ENCODE peak calls at places on chromosomes 11 and 22, in five cellular contexts. T is Peyer's patch, I is lower lobe of right lung, X is adrenal gland, A is SJSA1. G is an unnamed sample. For H3K4me1, the result is how much of the 10 kb centered on the place peaks cover.

GRCh38 chr22:29994941-29995340 is 85.3 kb upstream of the HORMAD2 start:
- DNase-seq in T (no peak), I (no peak), X (no peak), A (no peak), G (no peak)

GRCh38 chr11:94184861-94185260 is 56.2 kb downstream of the PANX1 start:
- DNase-seq in T (no peak), I (no peak), X (no peak), A (no peak), G (no peak)

GRCh38 chr22:36236338-36237319 is 2.7 kb downstream of the APOL2 start:
- DNase-seq in T (no peak), I (no peak), X (no peak), A (no peak), G (no peak)

GRCh38 chr11:66334605-66335442 is 1.4 kb downstream of the RIN1 start:
- DNase-seq in T (no peak), I (peak), X (no peak), A (no peak), G (no peak)

GRCh38 chr22:48263791-48264351 is 1501.4 kb downstream of the TBC1D22A start:
- DNase-seq in T (no peak), I (no peak), X (no peak), A (no peak), G (no peak)

GRCh38 chr11:29293825-29294224 is 723.0 kb downstream of the KCNA4 start:
- DNase-seq in T (no peak), I (no peak), X (no peak), A (peak), G (no peak)

GRCh38 chr22:34296456-34296855 is 376.2 kb upstream of the LARGE1 start:
- DNase-seq in T (peak), I (no peak), X (no peak), A (no peak), G (no peak)

GRCh38 chr11:10674991-10675440 is 18.5 kb downstream of the IRAG1 start:
- DNase-seq in T (no peak), I (no peak), X (peak), A (no peak), G (no peak)

GRCh38 chr22:43147821-43148220 is 3.5 kb upstream of the TSPO start:
- DNase-seq in T (no peak), I (peak), X (peak), A (no peak), G (no peak)

GRCh38 chr11:70282012-70282411 is 11.5 kb downstream of the PPFIA1 start:
- DNase-seq in T (peak), I (no peak), X (no peak), A (no peak), G (no peak)

GRCh38 chr11:92845390-92846185 is 123.9 kb upstream of the MTNR1B start:
- DNase-seq in T (no peak), I (no peak), X (no peak), A (no peak), G (no peak)

GRCh38 chr11:65204646-65205601 is 23.2 kb downstream of the CAPN1 start:
- DNase-seq in T (peak), I (no peak), X (peak), A (peak), G (no peak)

GRCh38 chr11:13761712-13762111 is 93.2 kb downstream of the FAR1 start:
- DNase-seq in T (no peak), I (no peak), X (no peak), A (no peak), G (no peak)

DNA sequence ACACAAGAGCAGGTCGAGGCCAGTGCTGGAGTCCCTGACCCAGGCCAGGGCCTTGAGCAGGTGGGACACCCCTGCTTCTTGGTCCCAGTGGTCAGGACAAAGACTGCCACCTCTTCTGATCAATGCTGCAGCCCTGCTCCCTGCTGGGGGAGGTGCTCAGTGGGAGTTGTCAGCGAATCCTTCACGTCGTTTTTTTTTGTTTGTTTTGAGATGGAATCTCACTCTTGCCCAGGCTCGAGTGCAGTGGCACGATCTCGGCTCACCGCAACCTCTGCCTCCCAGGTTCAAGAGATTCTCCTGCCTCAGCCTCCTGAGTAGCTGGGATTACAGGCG is 34.7 kb downstream of the NUP50 start:
- DNase-seq in T (no peak), I (no peak), X (no peak), A (no peak), G (no peak)
- H3K27ac ChIP-seq in T (no peak), I (no peak), X (no peak), A (no peak), G (no peak)

GRCh38 chr22:31001124-31001770 is 32.2 kb downstream of the TUG1 start:
- DNase-seq in T (no peak), I (no peak), X (peak), A (no peak), G (no peak)
- H3K4me1 ChIP-seq in T (under half), I (under half), X (under half), A (under half), G (under half)

GRCh38 chr11:113363996-113364641 is 23.5 kb upstream of the ANKK1 start:
- DNase-seq in T (no peak), I (no peak), X (no peak), A (no peak), G (no peak)
- H3K27ac ChIP-seq in T (no peak), I (no peak), X (no peak), A (no peak), G (no peak)

GRCh38 chr22:37270928-37271650 is 11.2 kb upstream of the CYTH4 start:
- DNase-seq in T (no peak), I (peak), X (peak), A (no peak), G (peak)

GRCh38 chr22:37273846-37274225 is 8.5 kb upstream of the CYTH4 start:
- DNase-seq in T (no peak), I (peak), X (no peak), A (no peak), G (no peak)

GRCh38 chr22:37274380-37274862 is 7.9 kb upstream of the CYTH4 start:
- DNase-seq in T (peak), I (peak), X (peak), A (no peak), G (peak)

GRCh38 chr22:37275134-37275533 is 7.2 kb upstream of the CYTH4 start:
- DNase-seq in T (no peak), I (peak), X (no peak), A (no peak), G (no peak)

DNA sequence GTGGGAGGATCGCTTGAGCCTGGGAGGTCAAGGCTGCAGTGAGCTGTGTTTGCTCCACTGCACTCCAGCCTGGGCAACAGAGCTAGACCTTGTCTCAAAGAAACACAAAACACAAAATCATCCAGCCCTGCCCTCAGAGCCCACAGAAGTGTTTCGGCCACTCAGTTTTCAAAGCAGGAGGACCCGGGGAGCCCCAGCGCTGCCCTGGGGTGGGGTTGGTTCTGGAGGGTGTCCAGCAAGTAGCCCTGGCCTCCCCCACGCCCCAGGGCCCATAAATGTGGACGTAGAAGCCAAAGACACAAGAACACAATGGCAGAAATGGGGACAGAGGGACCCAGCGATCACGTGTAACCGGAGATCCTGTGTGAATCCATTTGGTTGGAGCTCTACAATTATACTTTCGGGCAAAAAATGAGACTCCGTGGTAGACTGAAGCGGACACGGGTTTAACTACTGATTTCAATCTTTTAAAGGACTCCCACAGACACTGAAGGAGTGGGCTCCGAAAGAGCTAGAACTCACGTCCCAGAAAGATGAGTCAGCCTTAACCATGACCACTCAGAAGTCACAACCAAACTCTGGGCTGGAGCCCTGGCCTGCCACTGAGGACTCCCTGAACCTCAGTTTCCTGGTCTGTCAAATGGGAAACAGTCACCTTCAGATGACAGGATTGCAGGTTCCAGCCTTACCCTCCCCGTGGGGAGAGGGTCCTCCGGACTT is 9.0 kb upstream of the CYTH4 start:
- DNase-seq in T (no peak), I (peak), X (no peak), A (peak), G (peak)
- H3K4me1 ChIP-seq in T (under half), I (under half), X (under half), A (under half), G (under half)

GRCh38 chr11:61445535-61445934 is 15.6 kb downstream of the SDHAF2 start:
- DNase-seq in T (no peak), I (no peak), X (no peak), A (no peak), G (no peak)
- H3K27ac ChIP-seq in T (no peak), I (no peak), X (peak), A (no peak), G (no peak)

GRCh38 chr11:133948711-133949110 is 8.1 kb downstream of the IGSF9B start:
- DNase-seq in T (no peak), I (no peak), X (no peak), A (no peak), G (peak)
- H3K4me1 ChIP-seq in T (under half), I (under half), X (under half), A (under half), G (under half)

GRCh38 chr11:28106351-28107043 is 1.5 kb downstream of the KIF18A start:
- DNase-seq in T (no peak), I (no peak), X (no peak), A (no peak), G (no peak)

GRCh38 chr11:28104984-28105383 is 3.0 kb downstream of the KIF18A start:
- DNase-seq in T (no peak), I (no peak), X (no peak), A (no peak), G (no peak)

GRCh38 chr11:28105869-28106268 is 2.1 kb downstream of the KIF18A start:
- DNase-seq in T (no peak), I (no peak), X (no peak), A (peak), G (no peak)

GRCh38 chr11:28107331-28107725 is 628 bp downstream of the KIF18A start:
- DNase-seq in T (no peak), I (no peak), X (no peak), A (no peak), G (no peak)

DNA sequence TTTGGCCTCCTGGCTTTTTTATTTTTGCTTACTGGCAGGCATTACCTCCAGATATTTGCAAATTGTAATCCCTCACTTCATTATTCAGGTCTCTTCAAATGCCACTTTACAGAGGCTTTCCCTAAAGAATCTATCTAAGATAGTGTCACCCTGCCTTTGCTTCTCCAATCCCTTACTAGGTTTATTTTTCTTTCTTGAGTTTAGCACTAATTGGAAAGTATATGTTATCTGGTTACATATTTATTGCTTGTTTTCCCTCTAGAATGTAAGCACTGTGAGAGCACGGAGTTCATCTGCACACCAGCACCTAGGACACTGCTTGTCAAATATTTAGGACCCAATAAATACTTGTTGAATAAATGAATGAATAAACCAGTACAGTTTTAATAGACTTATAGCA is 3.5 kb downstream of the KIF18A start:
- DNase-seq in T (no peak), I (no peak), X (no peak), A (peak), G (no peak)
- H3K27ac ChIP-seq in T (no peak), I (no peak), X (no peak), A (no peak), G (no peak)

G was measured in left lung.